ENCODE peak calls at places on chromosomes 1 and 21, in ten cellular contexts. G, U, P, C, I, M, V, O, Q and W are unnamed samples.

GRCh38 chr21:28283652-28284490 is 708.8 kb downstream of the LTN1 start:
- DNase-seq in P (no peak), U (peak), V (no peak), Q (peak), O (no peak), C (no peak), G (peak), M (no peak), I (peak), W (no peak)

GRCh38 chr1:55679971-55680370 is 464.8 kb upstream of the USP24 start:
- DNase-seq in G (no peak), C (no peak), V (no peak), P (no peak), U (peak), Q (peak), O (no peak), M (no peak), I (no peak), W (no peak)

GRCh38 chr1:199403421-199404116 is 623.9 kb upstream of the NR5A2 start:
- DNase-seq in O (no peak), Q (peak), C (no peak), G (peak), I (no peak), V (no peak), M (no peak), U (peak), P (no peak), W (no peak)

GRCh38 chr21:45747233-45747766 is 103.8 kb downstream of the PCBP3 start:
- DNase-seq in M (no peak), I (no peak), O (no peak), Q (no peak), P (no peak), U (no peak), G (no peak), C (no peak), V (no peak), W (no peak)

GRCh38 chr1:40796939-40797667 is 13.5 kb downstream of the KCNQ4 start:
- DNase-seq in M (no peak), I (no peak), U (no peak), G (no peak), C (no peak), Q (no peak), V (no peak), P (no peak), O (no peak), W (no peak)

GRCh38 chr1:76247261-76247852 is 172.8 kb downstream of the ST6GALNAC3 start:
- DNase-seq in I (no peak), P (no peak), U (no peak), O (no peak), G (no peak), C (peak), Q (no peak), V (no peak), M (no peak), W (no peak)

GRCh38 chr1:119133987-119134386 is 6.5 kb downstream of the WARS2 start:
- DNase-seq in I (no peak), M (no peak), G (no peak), U (peak), C (no peak), V (no peak), Q (no peak), O (no peak), P (no peak), W (no peak)

GRCh38 chr1:155976913-155977606 is 1.3 kb downstream of the ARHGEF2 start:
- DNase-seq in Q (no peak), I (peak), O (no peak), V (no peak), U (no peak), G (no peak), M (no peak), C (no peak), P (no peak), W (no peak)

GRCh38 chr1:46798820-46799219 is at the start of gene CYP4B1:
- DNase-seq in Q (no peak), U (no peak), I (peak), M (no peak), P (peak), O (no peak), G (no peak), V (no peak), C (no peak), W (no peak)

GRCh38 chr21:36881223-36881622 is 85.2 kb downstream of the HLCS start:
- DNase-seq in G (no peak), V (no peak), M (no peak), U (no peak), C (no peak), P (no peak), I (no peak), O (no peak), Q (no peak), W (no peak)

DNA sequence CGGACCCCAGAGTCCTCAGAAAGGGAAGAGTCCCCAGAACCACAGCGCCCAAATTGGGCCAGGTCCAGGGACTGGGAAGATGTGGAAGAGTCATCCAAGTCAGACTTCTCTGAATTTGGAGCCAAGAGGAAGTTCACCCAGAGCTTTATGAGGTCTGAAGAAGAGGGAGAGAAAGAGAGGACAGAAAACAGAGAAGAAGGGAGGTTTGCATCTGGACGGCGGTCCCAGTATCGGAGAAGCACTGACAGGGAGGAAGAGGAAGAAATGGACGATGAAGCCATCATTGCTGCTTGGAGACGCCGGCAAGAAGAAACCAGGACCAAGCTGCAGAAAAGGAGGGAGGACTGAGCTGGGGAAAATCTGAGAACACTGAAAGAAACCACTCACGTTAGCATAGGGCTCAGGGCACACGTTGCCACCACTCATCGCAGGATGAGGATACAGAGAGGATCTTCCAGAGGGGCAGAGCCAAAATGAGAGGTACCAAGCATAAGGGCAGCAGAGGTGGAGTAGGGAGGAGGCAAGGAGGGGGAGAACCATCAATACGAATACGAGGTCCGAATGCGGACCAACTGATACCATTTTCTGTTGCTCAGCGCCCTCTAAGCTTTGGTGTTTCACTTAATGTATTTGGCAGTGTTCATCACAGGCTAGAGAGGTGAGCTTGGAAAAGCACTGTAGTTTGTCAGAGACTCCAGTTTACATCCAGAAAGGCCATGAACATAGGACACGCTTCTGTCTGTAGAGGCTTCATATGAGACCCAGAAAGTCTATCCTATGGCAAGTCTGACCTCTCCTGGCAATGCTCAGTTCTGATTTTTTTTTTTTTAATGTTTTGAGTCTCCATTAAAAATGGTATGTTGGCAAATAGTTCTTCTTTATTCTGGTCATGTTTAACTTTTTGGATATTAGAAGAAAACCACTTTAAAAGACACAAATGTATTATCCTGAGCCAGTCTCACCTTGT is 34.7 kb downstream of the STYXL2 start:
- DNase-seq in P (no peak), G (no peak), O (no peak), Q (no peak), I (peak), C (no peak), M (no peak), U (no peak), V (no peak), W (no peak)
- TF ChIP-seq CTCF in P (no peak), G (no peak), O (peak), Q (no peak), I (peak), C (no peak), M (no peak), U (no peak), V (no peak), W (peak)

GRCh38 chr1:167132306-167133010 is 38.6 kb downstream of the STYXL2 start:
- DNase-seq in V (no peak), M (no peak), U (no peak), G (no peak), C (no peak), P (no peak), Q (no peak), O (no peak), I (no peak), W (no peak)
- TF ChIP-seq CTCF in V (no peak), M (no peak), U (no peak), G (no peak), C (no peak), P (no peak), Q (no peak), O (no peak), I (no peak), W (no peak)

DNA sequence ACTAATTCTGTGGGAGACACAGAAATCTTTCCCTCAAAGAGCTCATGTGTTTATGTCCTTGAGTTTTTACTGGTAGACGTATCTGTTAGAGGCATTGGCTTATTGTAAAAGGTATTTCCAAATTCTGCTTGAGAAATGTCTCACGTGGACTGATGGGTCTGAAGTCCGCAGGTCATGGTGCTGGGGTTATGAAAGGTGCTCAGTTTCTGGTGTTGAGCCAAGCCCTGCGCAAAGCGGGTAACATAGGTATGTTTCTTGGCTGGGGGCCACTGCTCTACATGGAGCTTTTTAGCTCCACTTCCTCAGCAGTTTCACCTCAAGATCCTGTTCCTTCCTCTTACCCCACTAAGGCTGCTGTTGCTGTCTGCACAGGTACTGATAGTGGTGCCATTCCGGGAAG is 10.8 kb downstream of the UTP25 start:
- DNase-seq in V (no peak), M (no peak), I (no peak), G (no peak), Q (no peak), C (no peak), O (no peak), U (no peak), P (no peak), W (no peak)
- TF ChIP-seq CTCF in V (no peak), M (no peak), I (no peak), G (no peak), Q (no peak), C (no peak), O (no peak), U (no peak), P (no peak), W (no peak)

DNA sequence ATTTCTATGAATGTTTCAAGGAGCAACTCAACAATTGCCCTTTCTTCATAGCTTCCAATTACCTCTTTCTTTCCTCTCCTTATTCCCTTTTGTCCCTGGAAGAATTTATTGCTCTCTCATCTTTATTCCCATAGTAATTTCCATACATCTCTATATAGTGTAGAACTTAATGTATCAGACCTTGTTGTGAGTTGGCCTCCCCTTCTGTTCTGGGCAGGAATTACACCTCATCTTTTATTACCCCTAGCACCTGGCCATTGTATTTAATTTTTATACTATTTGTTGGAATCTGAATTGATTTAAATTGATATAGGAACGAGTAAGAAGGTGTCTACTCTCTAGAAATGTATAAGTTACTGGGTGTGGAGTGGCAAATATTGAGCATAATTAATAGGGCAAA is 114.5 kb downstream of the CACHD1 start:
- DNase-seq in G (no peak), I (peak), C (no peak), V (no peak), P (peak), M (no peak), O (no peak), Q (no peak), U (no peak), W (no peak)
- TF ChIP-seq CTCF in G (no peak), I (peak), C (no peak), V (no peak), P (peak), M (no peak), O (peak), Q (peak), U (peak), W (no peak)

DNA sequence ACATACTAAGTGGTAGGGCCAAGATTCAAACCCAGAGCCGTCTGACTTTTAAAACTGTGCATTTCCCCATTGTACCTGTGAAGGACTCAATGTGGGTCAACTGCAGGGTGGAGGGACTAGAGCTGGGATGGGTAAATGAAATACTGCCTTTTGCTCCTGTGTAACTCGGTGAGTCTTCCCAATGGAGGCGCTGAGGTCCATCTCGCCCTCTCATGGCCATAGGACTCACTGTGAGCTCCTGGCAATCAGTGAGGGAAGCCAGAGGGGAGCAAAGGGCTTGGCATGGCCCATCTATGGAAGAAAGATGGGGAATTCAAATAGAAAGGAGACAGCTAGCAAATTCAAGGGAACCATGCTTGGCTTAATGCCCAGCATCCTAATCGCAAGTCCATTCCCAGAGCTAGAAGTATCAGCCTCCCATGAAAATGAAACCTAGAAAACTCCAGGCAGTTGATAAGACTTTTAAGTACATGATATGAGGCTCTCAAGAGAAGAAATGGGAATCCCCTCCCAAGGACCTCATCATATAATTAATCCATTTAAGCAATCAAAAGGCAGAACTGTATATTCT is 25.4 kb upstream of the CGN start:
- DNase-seq in Q (peak), G (no peak), U (no peak), V (no peak), M (no peak), I (no peak), P (no peak), O (no peak), C (no peak), W (no peak)
- TF ChIP-seq CTCF in Q (no peak), G (no peak), U (no peak), V (no peak), M (no peak), I (no peak), P (no peak), O (no peak), C (no peak), W (no peak)

GRCh38 chr1:91004145-91004544 is 17.7 kb downstream of the ZNF644 start:
- DNase-seq in I (no peak), M (no peak), G (no peak), U (no peak), V (no peak), O (no peak), P (no peak), C (no peak), Q (no peak), W (no peak)

GRCh38 chr1:91005285-91005684 is 16.6 kb downstream of the ZNF644 start:
- DNase-seq in V (no peak), C (no peak), Q (no peak), M (no peak), O (no peak), U (no peak), P (no peak), I (no peak), G (no peak), W (no peak)

GRCh38 chr1:91006113-91006908 is 15.5 kb downstream of the ZNF644 start:
- DNase-seq in Q (no peak), I (no peak), O (no peak), U (no peak), C (no peak), G (no peak), V (no peak), P (no peak), M (no peak), W (no peak)

GRCh38 chr1:91007092-91007491 is 14.7 kb downstream of the ZNF644 start:
- DNase-seq in I (no peak), Q (no peak), U (no peak), M (no peak), V (no peak), P (no peak), C (no peak), O (no peak), G (no peak), W (no peak)

GRCh38 chr1:91007827-91008226 is 14.0 kb downstream of the ZNF644 start:
- DNase-seq in Q (no peak), C (no peak), U (no peak), P (no peak), I (no peak), V (no peak), M (no peak), G (no peak), O (no peak), W (no peak)
- TF ChIP-seq CTCF in Q (no peak), C (no peak), U (no peak), P (no peak), I (no peak), V (no peak), M (no peak), G (no peak), O (no peak), W (no peak)

DNA sequence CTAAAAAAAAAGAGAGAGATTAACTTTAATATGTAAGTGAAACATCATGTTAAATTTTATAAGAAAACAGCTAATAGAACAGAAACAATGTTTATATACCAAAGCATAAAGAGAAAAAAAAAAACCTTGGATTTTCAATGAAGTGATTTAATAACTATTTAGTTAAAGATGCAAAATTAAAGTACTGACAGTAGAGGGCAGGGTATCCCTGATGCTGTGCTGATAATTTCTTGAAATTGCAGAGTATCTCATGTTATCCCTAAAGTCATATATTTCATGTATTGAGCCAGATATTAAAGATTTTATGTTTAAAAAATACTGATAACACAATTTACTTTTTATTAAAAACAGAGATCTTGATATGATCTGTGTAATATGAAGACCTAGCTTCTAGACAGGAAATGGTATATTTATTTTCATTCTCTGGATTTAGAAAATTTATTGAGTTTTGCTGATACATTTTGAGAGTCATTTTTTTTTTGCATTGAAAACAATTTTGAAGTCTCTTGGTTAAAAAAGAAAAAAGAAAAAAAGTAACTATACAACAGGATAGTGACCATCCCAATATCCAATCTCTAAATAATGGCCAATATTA is 273.2 kb downstream of the USP25 start:
- DNase-seq in Q (peak), O (no peak), V (no peak), M (no peak), G (peak), U (peak), P (no peak), C (no peak), I (peak), W (no peak)
- TF ChIP-seq CTCF in Q (peak), O (peak), V (no peak), M (no peak), G (peak), U (peak), P (no peak), C (no peak), I (peak), W (no peak)

DNA sequence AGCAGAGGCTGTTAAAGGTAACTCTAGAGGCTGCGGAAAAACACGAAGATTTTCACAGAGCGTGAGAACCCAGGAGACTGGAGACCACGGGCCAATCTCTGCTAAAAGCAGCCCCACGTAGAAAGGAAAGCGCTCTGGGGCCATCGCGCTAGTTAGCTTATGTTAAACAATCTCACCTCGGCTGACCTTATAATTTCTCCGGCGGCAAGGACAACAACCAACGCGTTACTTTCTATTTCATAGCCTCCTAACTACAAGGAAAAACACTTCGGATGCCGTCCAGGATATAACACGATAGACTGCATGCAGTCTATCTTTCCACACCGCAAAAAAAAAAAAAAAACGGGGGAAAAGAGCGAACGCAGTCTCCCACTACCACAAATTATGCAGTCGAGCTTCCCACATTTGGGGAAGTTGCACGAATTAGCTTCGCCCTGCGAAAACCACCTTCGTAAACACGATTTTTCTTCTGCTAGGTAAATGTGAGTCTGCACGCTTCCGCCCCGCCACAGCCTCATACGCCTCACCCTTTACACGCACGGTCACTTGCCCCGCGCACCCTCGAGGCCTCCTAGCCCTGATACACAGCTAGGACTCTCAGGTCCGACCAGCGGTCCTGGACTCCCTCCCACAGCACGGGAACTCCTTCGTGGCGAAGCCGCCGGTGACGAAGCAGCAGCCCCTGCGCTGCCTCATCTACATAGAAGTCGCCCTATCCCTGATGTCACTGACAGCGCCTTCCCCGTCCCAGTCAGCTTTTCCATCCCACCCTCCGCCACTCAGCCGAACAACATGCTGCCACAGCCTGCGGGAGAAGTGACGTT is 87.8 kb downstream of the PRKAB2 start:
- DNase-seq in V (peak), O (no peak), Q (peak), C (peak), M (peak), G (peak), P (peak), U (peak), I (peak), W (peak)
- TF ChIP-seq CTCF in V (no peak), O (no peak), Q (no peak), C (no peak), M (no peak), G (no peak), P (no peak), U (no peak), I (no peak), W (no peak)